ENCODE peak calls at places on chromosomes 13 and 19, in ten cellular contexts. M is dermis microvascular lymphatic vessel endothelial cell; Y is GM13977; L is DMS 273 treated with DMSO at 0.1 percent for 48 hours; O is stimulated activated CD8-positive, alpha-beta memory T cell treated with anti-CD3 and anti-CD28 coated beads, Interleukin-7, amount 100 ng/mL, for 1 hour; E is CD4-positive, alpha-beta T cell; A is aorta; F is ELF-1; D is body of pancreas; X is activated naive CD4-positive, alpha-beta T cell. P is an unnamed sample.
A peak's percentile ranks its signal among the peaks of the same experiment; 100 is the strongest.

GRCh38 chr19:1648926-1649541 is 3.4 kb downstream of the TCF3 start:
- DNase-seq in M (no peak), Y (peak; percentile 71), L (no peak), O (no peak), E (no peak), A (no peak), F (no peak), D (no peak), X (no peak), P (no peak)

GRCh38 chr19:43774103-43774939 is 6.5 kb downstream of the KCNN4 start:
- DNase-seq in M (peak; percentile 79), Y (no peak), L (no peak), O (no peak), E (no peak), A (peak; percentile 75), F (peak; percentile 77), D (peak; percentile 64), X (no peak), P (peak; percentile 57)

GRCh38 chr19:13022859-13023636 is 27.8 kb downstream of the NFIX start:
- DNase-seq in M (peak; percentile 71), Y (peak; percentile 80), L (peak; percentile 49), O (no peak), E (no peak), A (peak; percentile 91), F (peak; percentile 46), D (peak; percentile 57), X (no peak), P (no peak)

GRCh38 chr19:1355258-1355973 is 28.3 kb upstream of the NDUFS7 start:
- DNase-seq in M (no peak), Y (no peak), L (no peak), O (no peak), E (no peak), A (no peak), F (no peak), D (no peak), X (no peak), P (no peak)

GRCh38 chr19:49065905-49066512 is 1.4 kb upstream of the NTF4 start:
- DNase-seq in M (no peak), Y (no peak), L (no peak), O (no peak), E (no peak), A (no peak), F (no peak), D (no peak), X (no peak), P (no peak)

GRCh38 chr13:97369269-97369893 is 64.6 kb upstream of the RAP2A start:
- DNase-seq in M (no peak), Y (peak; percentile 37), L (no peak), O (no peak), E (no peak), A (no peak), F (no peak), D (no peak), X (no peak), P (no peak)

GRCh38 chr19:16366433-16367268 is 42.0 kb downstream of the KLF2 start:
- DNase-seq in M (no peak), Y (peak; percentile 78), L (no peak), O (no peak), E (peak; percentile 44), A (peak; percentile 54), F (no peak), D (no peak), X (no peak), P (no peak)

GRCh38 chr19:45542234-45542668 is 35.0 kb downstream of the VASP start:
- DNase-seq in M (no peak), Y (no peak), L (no peak), O (no peak), E (no peak), A (no peak), F (no peak), D (no peak), X (no peak), P (no peak)

GRCh38 chr13:66714795-66715194 is 515.3 kb downstream of the PCDH9 start:
- DNase-seq in M (no peak), Y (no peak), L (no peak), O (no peak), E (no peak), A (no peak), F (no peak), D (no peak), X (no peak), P (no peak)

GRCh38 chr13:80036845-80037504 is 304.0 kb downstream of the SPRY2 start:
- DNase-seq in M (no peak), Y (no peak), L (no peak), O (no peak), E (no peak), A (peak; percentile 51), F (no peak), D (no peak), X (no peak), P (no peak)

GRCh38 chr19:39408392-39409206 is 2.0 kb downstream of the ZFP36 start:
- DNase-seq in M (peak; percentile 33), Y (no peak), L (no peak), O (no peak), E (no peak), A (no peak), F (no peak), D (peak; percentile 50), X (no peak), P (no peak)

GRCh38 chr19:19514215-19514633 is 1.1 kb downstream of the TSSK6 start:
- DNase-seq in M (peak; percentile 65), Y (no peak), L (no peak), O (no peak), E (no peak), A (peak; percentile 91), F (no peak), D (peak; percentile 36), X (no peak), P (no peak)

GRCh38 chr13:39462906-39463305 is 140.1 kb downstream of the LHFPL6 start:
- DNase-seq in M (no peak), Y (no peak), L (no peak), O (no peak), E (no peak), A (no peak), F (no peak), D (no peak), X (no peak), P (no peak)

GRCh38 chr19:41456342-41456918 is 13.5 kb downstream of the ERICH4 start:
- DNase-seq in M (peak; percentile 80), Y (no peak), L (no peak), O (no peak), E (no peak), A (no peak), F (no peak), D (no peak), X (no peak), P (no peak)

GRCh38 chr13:73934215-73934623 is 200.0 kb downstream of the KLF12 start:
- DNase-seq in M (peak; percentile 11), Y (no peak), L (no peak), O (no peak), E (no peak), A (no peak), F (no peak), D (no peak), X (no peak), P (no peak)

GRCh38 chr13:74442751-74443150 is 308.5 kb upstream of the KLF12 start:
- DNase-seq in M (no peak), Y (no peak), L (no peak), O (no peak), E (no peak), A (no peak), F (no peak), D (no peak), X (no peak), P (no peak)

GRCh38 chr19:34493038-34493648 is 11.6 kb downstream of the WTIP start:
- DNase-seq in M (no peak), Y (no peak), L (no peak), O (no peak), E (no peak), A (no peak), F (no peak), D (no peak), X (no peak), P (peak; percentile 79)

GRCh38 chr19:39645800-39646411 is 9.8 kb upstream of the LGALS16 start:
- DNase-seq in M (peak; percentile 29), Y (no peak), L (no peak), O (no peak), E (no peak), A (no peak), F (no peak), D (no peak), X (no peak), P (no peak)

GRCh38 chr19:18439025-18439909 is 1.3 kb upstream of the ISYNA1 start:
- DNase-seq in M (no peak), Y (no peak), L (no peak), O (no peak), E (no peak), A (no peak), F (peak; percentile 81), D (peak; percentile 56), X (no peak), P (no peak)

GRCh38 chr13:112248909-112249592 is 127.1 kb upstream of the SPACA7 start:
- DNase-seq in M (no peak), Y (peak; percentile 9), L (no peak), O (no peak), E (no peak), A (no peak), F (peak; percentile 21), D (no peak), X (no peak), P (no peak)

P was measured in chondrocyte.